ENCODE peak calls at places on chromosomes 6 and 20, in five cellular contexts. O is stomach, B is left ventricle myocardium inferior, Q is fibroblast of lung, Z is HepG2. D is an unnamed sample.

GRCh38 chr6:139711714-139712585 is 337.5 kb upstream of the CITED2 start:
- DNase-seq in B (no peak), Q (peak; percentile 46), Z (no peak), O (no peak), D (no peak)

GRCh38 chr6:81031429-81031828 is 721.1 kb downstream of the TENT5A start:
- DNase-seq in Q (no peak), B (no peak), O (no peak), Z (no peak), D (no peak)

GRCh38 chr6:132400641-132401119 is 595 bp downstream of the MOXD1 start:
- DNase-seq in Q (no peak), Z (no peak), O (no peak), B (no peak), D (no peak)

GRCh38 chr6:133778414-133778813 is 110.5 kb upstream of the TCF21 start:
- DNase-seq in Z (no peak), O (no peak), Q (peak; percentile 99), B (no peak), D (no peak)

GRCh38 chr20:22554391-22554790 is 30.0 kb downstream of the FOXA2 start:
- DNase-seq in B (no peak), O (no peak), Q (no peak), Z (no peak), D (no peak)

GRCh38 chr20:2006452-2007381 is 12.9 kb upstream of the PDYN start:
- DNase-seq in O (peak; percentile 27), Z (peak; percentile 46), Q (peak; percentile 51), B (no peak), D (no peak)

GRCh38 chr20:61668771-61669503 is 396.7 kb downstream of the TAF4 start:
- DNase-seq in Q (no peak), B (no peak), O (no peak), Z (no peak), D (no peak)

GRCh38 chr6:33983721-33984465 is 162.0 kb downstream of the GRM4 start:
- DNase-seq in O (peak; percentile 23), Z (no peak), B (no peak), Q (no peak), D (no peak)

GRCh38 chr20:40494238-40494637 is 194.8 kb downstream of the MAFB start:
- DNase-seq in B (no peak), O (peak; percentile 28), Z (no peak), Q (no peak), D (no peak)

GRCh38 chr6:33812669-33813068 is 8.9 kb upstream of the MLN start:
- DNase-seq in O (peak; percentile 35), B (peak; percentile 33), Z (peak; percentile 48), Q (peak; percentile 51), D (no peak)

GRCh38 chr20:50270034-50270395 is 79.4 kb downstream of the CEBPB start:
- DNase-seq in B (no peak), Q (no peak), Z (no peak), O (no peak), D (no peak)

GRCh38 chr6:24719125-24719931 is at the start of gene C6orf62:
- DNase-seq in B (no peak), Q (no peak), Z (no peak), O (peak; percentile 40), D (no peak)

GRCh38 chr6:134373282-134373922 is 55.5 kb upstream of the SGK1 start:
- DNase-seq in Z (no peak), Q (peak; percentile 94), B (peak; percentile 23), O (no peak), D (peak; percentile 83)

GRCh38 chr6:157535354-157536217 is 154.6 kb downstream of the ZDHHC14 start:
- DNase-seq in B (no peak), Q (peak; percentile 78), Z (peak; percentile 86), O (no peak), D (no peak)

GRCh38 chr20:37295001-37295400 is 5.5 kb downstream of the MANBAL start:
- DNase-seq in B (no peak), Q (peak; percentile 96), O (no peak), Z (no peak), D (no peak)

GRCh38 chr20:50189681-50190250 is 864 bp upstream of the CEBPB start:
- DNase-seq in B (peak; percentile 45), Q (no peak), Z (peak; percentile 79), O (peak; percentile 70), D (peak; percentile 61)

GRCh38 chr6:52130440-52130839 is 43.0 kb upstream of the PKHD1 start:
- DNase-seq in Q (no peak), Z (no peak), B (no peak), O (no peak), D (no peak)

GRCh38 chr6:26607434-26608230 is 10.9 kb downstream of the ABT1 start:
- DNase-seq in B (no peak), Z (peak; percentile 72), O (peak; percentile 39), Q (peak; percentile 72), D (no peak)

GRCh38 chr6:28353981-28354676 is 4.4 kb downstream of the ZKSCAN3 start:
- DNase-seq in O (peak; percentile 76), Z (no peak), B (peak; percentile 30), Q (no peak), D (no peak)

GRCh38 chr6:134870677-134871498 is 79.0 kb downstream of the ALDH8A1 start:
- DNase-seq in O (no peak), B (no peak), Z (no peak), Q (peak; percentile 44), D (no peak)

GRCh38 chr20:63500151-63500901 is 1.4 kb upstream of the EEF1A2 start:
- DNase-seq in Z (no peak), Q (no peak), O (no peak), B (no peak), D (no peak)

GRCh38 chr6:15073344-15073789 is 172.5 kb upstream of the JARID2 start:
- DNase-seq in Z (no peak), Q (no peak), B (no peak), O (no peak), D (no peak)

GRCh38 chr20:37839432-37839827 is 63.5 kb upstream of the VSTM2L start:
- DNase-seq in Q (no peak), O (no peak), Z (no peak), B (no peak), D (no peak)

GRCh38 chr20:2604506-2604835 is 48.0 kb upstream of the NOP56 start:
- DNase-seq in O (peak; percentile 39), B (no peak), Q (no peak), Z (no peak), D (no peak)

GRCh38 chr6:149079456-149079855 is 238.1 kb upstream of the TAB2 start:
- DNase-seq in O (no peak), B (no peak), Q (no peak), Z (no peak), D (no peak)

GRCh38 chr6:28953039-28953872 is 29.5 kb upstream of the TRIM27 start:
- DNase-seq in B (no peak), Q (peak; percentile 66), Z (peak; percentile 74), O (no peak), D (no peak)

GRCh38 chr20:49006446-49006980 is 39.6 kb upstream of the CSE1L start:
- DNase-seq in Q (no peak), O (no peak), Z (no peak), B (no peak), D (no peak)

GRCh38 chr20:59809630-59810375 is 123.6 kb downstream of the SYCP2 start:
- DNase-seq in Q (no peak), B (no peak), Z (no peak), O (no peak), D (no peak)

GRCh38 chr6:131244942-131245341 is 109.7 kb downstream of the AKAP7 start:
- DNase-seq in Q (no peak), B (no peak), Z (no peak), O (no peak), D (no peak)

GRCh38 chr6:131255911-131256310 is 120.6 kb downstream of the AKAP7 start:
- DNase-seq in O (no peak), Q (peak; percentile 29), Z (no peak), B (no peak), D (no peak)

GRCh38 chr6:131255434-131255833 is 120.2 kb downstream of the AKAP7 start:
- DNase-seq in B (no peak), Q (no peak), O (no peak), Z (no peak), D (no peak)

GRCh38 chr6:131251593-131252204 is 116.4 kb downstream of the AKAP7 start:
- DNase-seq in B (no peak), Q (no peak), O (no peak), Z (no peak), D (no peak)

DNA sequence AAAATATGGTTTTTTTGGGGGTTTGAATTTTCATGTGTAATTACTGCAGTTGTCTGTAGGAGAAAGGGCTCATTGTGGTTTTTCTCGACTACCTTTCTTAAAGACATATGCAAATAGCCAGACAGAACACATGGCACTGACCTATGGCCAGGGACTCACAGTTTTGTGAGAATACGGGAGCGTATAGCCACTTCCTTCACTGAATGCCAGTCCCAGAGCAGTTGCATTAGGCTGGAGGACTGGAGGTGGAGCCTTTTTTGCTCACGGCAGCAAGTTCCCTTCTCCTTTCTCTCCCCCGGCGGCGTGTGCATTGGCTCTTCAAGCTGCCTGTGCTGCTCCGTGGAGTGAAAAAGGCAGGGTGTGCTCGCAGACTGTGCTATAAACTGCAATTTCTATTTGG is 114.9 kb downstream of the AKAP7 start:
- DNase-seq in Z (no peak), B (peak; percentile 49), Q (peak; percentile 62), O (peak; percentile 58), D (peak; percentile 64)
- H3K4me3 ChIP-seq in Z (no peak overlapping the region), B (peak overlapping the region; percentile 63), Q (peak overlapping the region; percentile 33), O (peak overlapping the region; percentile 36), D (peak overlapping the region; percentile 44)

DNA sequence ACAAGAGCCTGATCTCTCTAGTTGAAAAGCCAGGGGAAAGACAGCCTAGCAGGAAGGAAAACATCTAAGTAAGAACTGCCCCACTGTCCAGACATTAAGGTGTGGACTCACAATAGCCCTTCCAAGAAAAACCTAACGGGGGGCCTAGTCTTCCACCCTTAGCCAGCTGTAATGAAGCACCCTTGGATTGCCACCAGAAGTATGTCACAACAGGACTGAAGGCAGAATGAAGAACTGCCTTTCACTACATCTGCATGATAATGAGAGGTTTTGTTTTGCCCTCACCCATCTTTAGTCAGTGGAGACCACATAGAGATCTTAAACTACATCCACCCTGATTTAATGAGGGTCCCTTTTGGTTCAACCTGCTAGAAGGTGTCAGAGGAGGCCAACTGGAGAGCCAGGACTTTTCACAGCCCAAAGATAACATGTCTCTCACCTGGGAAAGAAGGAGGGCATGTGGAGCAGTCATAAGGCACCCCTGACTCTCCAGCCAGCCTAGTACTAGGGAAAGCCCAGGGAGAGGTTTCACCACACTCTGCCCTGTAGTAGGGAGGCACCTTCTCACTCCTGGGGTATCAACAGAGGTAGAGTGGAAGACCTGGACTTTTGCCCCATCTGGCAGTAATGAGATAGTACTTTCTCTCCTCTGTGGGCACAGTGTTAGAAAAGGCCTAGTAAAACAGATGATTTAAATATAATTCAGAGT is 1017.4 kb upstream of the MANEA start:
- DNase-seq in Z (no peak), B (no peak), O (no peak), Q (no peak), D (no peak)
- H3K27ac ChIP-seq in Z (no peak overlapping the region), B (no peak overlapping the region), O (no peak overlapping the region), Q (no peak overlapping the region), D (no peak overlapping the region)

DNA sequence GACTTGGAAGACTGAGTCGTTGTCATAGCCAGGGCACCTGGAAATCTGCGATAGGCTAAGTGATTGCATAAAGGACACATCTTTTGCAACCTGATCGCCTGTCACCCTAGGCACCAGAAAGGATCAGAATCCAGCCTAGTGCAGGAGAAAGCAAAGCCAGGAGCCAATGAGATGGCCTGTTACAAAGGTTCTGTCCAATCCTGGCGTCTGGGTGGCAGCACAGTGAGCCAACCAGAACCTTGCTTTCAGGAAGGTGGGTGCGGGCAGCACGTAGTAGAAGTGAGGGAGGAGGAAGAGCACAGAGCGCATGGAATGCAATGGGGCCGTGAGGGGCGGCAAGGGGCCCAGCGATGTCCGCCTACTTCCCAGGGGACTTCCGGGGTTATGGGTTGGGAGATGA is 120.4 kb upstream of the GGTLC1 start:
- DNase-seq in Q (no peak), Z (no peak), O (peak; percentile 28), B (no peak), D (no peak)
- TF ChIP-seq CTCF in Q (no peak), Z (no peak), O (no peak), B (no peak), D (no peak)

GRCh38 chr6:43547202-43547601 is 28.6 kb downstream of the XPO5 start:
- DNase-seq in Z (no peak), O (no peak), Q (no peak), B (no peak), D (no peak)
- H3K4me3 ChIP-seq in Z (no peak overlapping the region), O (no peak overlapping the region), Q (no peak overlapping the region), B (no peak overlapping the region), D (no peak overlapping the region)

D was measured in right atrium auricular region.